ENCODE peak calls at places on chromosome 18, in four cellular contexts. B is fibroblast of pulmonary artery, H is AG04450, K is esophagus squamous epithelium. Y is an unnamed sample.
A peak's percentile ranks its signal among the peaks of the same experiment; 100 is the strongest.

GRCh38 chr18:32891130-32891529 is 118.3 kb upstream of the KLHL14 start:
- DNase-seq in H (no peak), B (no peak), K (no peak), Y (peak; percentile 3)

GRCh38 chr18:70169747-70170146 is 35.7 kb downstream of the RTTN start:
- DNase-seq in K (no peak), B (no peak), H (no peak), Y (no peak)

GRCh38 chr18:60292186-60292585 is 80.4 kb downstream of the MC4R start:
- DNase-seq in H (no peak), B (no peak), K (no peak), Y (no peak)

GRCh38 chr18:50399582-50399981 is 24.7 kb downstream of the SKA1 start:
- DNase-seq in H (no peak), K (no peak), B (no peak), Y (no peak)

GRCh38 chr18:11808001-11808855 is 43.0 kb upstream of the CHMP1B start:
- DNase-seq in K (no peak), H (peak; percentile 26), B (peak; percentile 7), Y (no peak)

GRCh38 chr18:80228051-80228848 is 19.1 kb downstream of the PARD6G start:
- DNase-seq in K (no peak), H (no peak), B (no peak), Y (no peak)

GRCh38 chr18:48781041-48781989 is 169.4 kb downstream of the SMAD7 start:
- DNase-seq in K (no peak), B (peak; percentile 95), H (no peak), Y (no peak)

GRCh38 chr18:79733996-79734770 is 54.6 kb downstream of the CTDP1 start:
- DNase-seq in K (no peak), H (no peak), B (no peak), Y (no peak)

GRCh38 chr18:3265564-3266033 is 3.7 kb downstream of the MYL12B start:
- DNase-seq in K (no peak), B (peak; percentile 53), H (no peak), Y (no peak)

GRCh38 chr18:23690505-23691068 is 1.3 kb downstream of the LAMA3 start:
- DNase-seq in K (no peak), H (no peak), B (no peak), Y (no peak)

GRCh38 chr18:49751427-49752094 is 61.8 kb downstream of the ACAA2 start:
- DNase-seq in H (no peak), B (no peak), K (no peak), Y (peak; percentile 23)

GRCh38 chr18:62773691-62774090 is 58.4 kb downstream of the PHLPP1 start:
- DNase-seq in K (no peak), H (no peak), B (no peak), Y (no peak)

GRCh38 chr18:45161850-45162249 is 453.4 kb upstream of the SLC14A2 start:
- DNase-seq in K (no peak), B (no peak), H (no peak), Y (no peak)

GRCh38 chr18:46518438-46518837 is 138.6 kb downstream of the LOXHD1 start:
- DNase-seq in K (no peak), B (no peak), H (no peak), Y (no peak)

GRCh38 chr18:13241893-13242175 is 23.3 kb downstream of the LDLRAD4 start:
- DNase-seq in H (no peak), B (no peak), K (no peak), Y (no peak)

GRCh38 chr18:23237524-23238151 is 102.4 kb downstream of the CABLES1 start:
- DNase-seq in H (no peak), B (peak; percentile 64), K (no peak), Y (no peak)

GRCh38 chr18:76459312-76459686 is 35.7 kb downstream of the ZNF516 start:
- DNase-seq in K (no peak), B (no peak), H (no peak), Y (no peak)

GRCh38 chr18:8661754-8662573 is 43.4 kb upstream of the MTCL1 start:
- DNase-seq in B (peak; percentile 57), K (no peak), H (no peak), Y (no peak)

GRCh38 chr18:6633370-6633769 is 96.1 kb upstream of the ARHGAP28 start:
- DNase-seq in B (no peak), K (no peak), H (no peak), Y (no peak)

GRCh38 chr18:58671941-58672565 is 788 bp downstream of the MALT1 start:
- DNase-seq in H (no peak), K (peak; percentile 7), B (peak; percentile 47), Y (no peak)

GRCh38 chr18:3140986-3141639 is 78.7 kb downstream of the MYOM1 start:
- DNase-seq in B (no peak), K (no peak), H (no peak), Y (no peak)

GRCh38 chr18:8894823-8895222 is 189.5 kb downstream of the MTCL1 start:
- DNase-seq in B (no peak), K (no peak), H (no peak), Y (no peak)

GRCh38 chr18:11994708-11995444 is 13.6 kb downstream of the IMPA2 start:
- DNase-seq in K (no peak), H (no peak), B (no peak), Y (no peak)

GRCh38 chr18:73948497-73948896 is 199.1 kb downstream of the FBXO15 start:
- DNase-seq in K (no peak), H (no peak), B (peak; percentile 42), Y (no peak)

GRCh38 chr18:79299711-79300110 is 96.0 kb upstream of the NFATC1 start:
- DNase-seq in K (no peak), B (no peak), H (no peak), Y (no peak)

GRCh38 chr18:58727776-58728500 is 56.7 kb downstream of the MALT1 start:
- DNase-seq in B (peak; percentile 12), H (no peak), K (no peak), Y (no peak)

GRCh38 chr18:35029103-35029502 is 12.1 kb upstream of the MAPRE2 start:
- DNase-seq in K (no peak), B (peak; percentile 53), H (peak; percentile 23), Y (no peak)
- H3K4me3 ChIP-seq in K (no peak overlapping the region), B (no peak overlapping the region), H (no peak overlapping the region), Y (no peak overlapping the region)

DNA sequence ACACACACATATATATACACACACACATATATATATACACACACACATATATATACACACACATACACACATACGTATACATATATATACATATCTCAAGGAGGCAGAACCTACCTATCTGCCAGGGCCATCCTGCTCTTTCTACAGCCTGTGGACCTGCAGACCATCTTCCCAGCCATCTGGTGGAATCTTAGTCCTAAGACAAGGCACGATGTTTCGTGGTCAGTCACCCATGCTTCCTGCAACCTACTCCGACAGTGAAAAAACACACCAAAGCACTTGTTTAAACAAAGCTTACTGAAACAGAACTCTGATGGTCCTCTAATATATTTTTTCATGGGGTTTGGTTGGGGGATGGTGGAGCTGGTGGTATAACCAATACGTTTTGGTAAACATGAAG is 164.2 kb upstream of the ZNF521 start:
- DNase-seq in K (no peak), B (no peak), H (no peak), Y (no peak)
- H3K4me3 ChIP-seq in K (no peak overlapping the region), B (no peak overlapping the region), H (no peak overlapping the region), Y (no peak overlapping the region)

DNA sequence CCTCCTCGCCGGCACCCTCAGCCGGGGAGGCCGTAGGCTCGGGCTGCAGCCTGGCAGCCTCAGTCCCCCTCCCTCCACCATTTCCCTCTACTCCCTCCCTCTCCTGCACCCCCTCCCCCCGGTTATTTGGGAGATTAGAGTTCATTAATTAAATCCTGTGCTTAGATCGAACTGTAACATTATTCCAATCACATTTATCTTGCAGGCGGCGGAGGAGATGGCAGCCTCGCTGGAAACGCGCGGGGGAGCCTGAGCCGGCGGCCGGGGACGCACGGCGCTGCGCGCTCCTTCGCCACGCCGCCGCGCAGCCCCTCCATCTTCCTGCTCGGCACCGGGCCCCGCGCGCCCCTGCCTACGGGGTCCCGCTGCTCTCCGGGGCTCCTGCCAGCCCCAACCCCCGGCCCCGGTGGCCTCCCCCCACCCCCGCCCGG is at the start of gene ST8SIA3:
- DNase-seq in H (no peak), B (no peak), K (no peak), Y (no peak)
- H3K4me3 ChIP-seq in H (no peak within 1 kb of the TSS), B (no peak within 1 kb of the TSS), K (no peak within 1 kb of the TSS), Y (no peak within 1 kb of the TSS)

DNA sequence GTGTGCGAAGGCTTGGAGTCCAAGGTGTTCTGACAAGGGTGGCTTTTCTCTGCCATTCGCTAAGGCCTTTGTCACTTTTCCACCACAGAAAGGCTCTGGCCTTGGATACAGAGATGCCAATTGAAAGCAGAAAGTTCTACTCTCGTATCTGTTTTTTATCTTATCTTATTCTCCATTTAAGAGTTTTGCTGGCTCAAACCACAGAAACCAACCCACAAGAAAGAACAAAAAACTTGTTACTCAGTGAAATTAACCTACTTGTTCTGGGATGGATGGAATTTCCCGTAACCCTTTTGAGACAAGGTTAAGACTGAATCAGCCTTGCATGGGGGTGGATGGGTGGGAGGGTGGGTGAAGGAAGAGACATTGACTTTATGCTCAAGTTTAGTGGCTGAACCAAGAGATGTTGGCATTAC is 221.7 kb downstream of the CDH20 start:
- DNase-seq in K (no peak), H (no peak), B (no peak), Y (peak; percentile 30)
- H3K4me3 ChIP-seq in K (no peak overlapping the region), H (no peak overlapping the region), B (no peak overlapping the region), Y (no peak overlapping the region)

Y was measured in Jurkat, Clone E6-1.